ENCODE peak calls at places on chromosomes 1 and 21, in six cellular contexts. V is C1 segment of cervical spinal cord; B is tibial nerve; G is iris pigment epithelial cell; Y is glomerular endothelial cell; N is central memory CD4-positive, alpha-beta T cell. R is an unnamed sample.

GRCh38 chr21:37710555-37711293 is 205.5 kb downstream of the KCNJ6 start:
- DNase-seq in V (no peak), B (no peak), G (peak), Y (no peak), N (no peak), R (no peak)

GRCh38 chr1:212782422-212783154 is 9.0 kb downstream of the NSL1 start:
- DNase-seq in V (no peak), B (no peak), G (peak), Y (no peak), N (no peak), R (no peak)

GRCh38 chr1:150554086-150554452 is 4.9 kb downstream of the ADAMTSL4 start:
- DNase-seq in V (no peak), B (no peak), G (no peak), Y (no peak), N (no peak), R (no peak)

GRCh38 chr1:222754386-222755139 is 17.6 kb downstream of the FAM177B start:
- DNase-seq in V (no peak), B (peak), G (peak), Y (no peak), N (no peak), R (no peak)

GRCh38 chr1:209692745-209693504 is 11.7 kb upstream of the HSD11B1 start:
- DNase-seq in V (peak), B (peak), G (peak), Y (peak), N (peak), R (no peak)

GRCh38 chr1:208036177-208036808 is 125.4 kb upstream of the CD34 start:
- DNase-seq in V (no peak), B (no peak), G (peak), Y (no peak), N (no peak), R (no peak)

GRCh38 chr1:67261646-67262045 is 46.0 kb upstream of the IL12RB2 start:
- DNase-seq in V (no peak), B (no peak), G (no peak), Y (no peak), N (peak), R (no peak)

GRCh38 chr1:22509815-22510214 is 53.5 kb upstream of the EPHA8 start:
- DNase-seq in V (no peak), B (no peak), G (no peak), Y (no peak), N (no peak), R (no peak)

GRCh38 chr1:75129660-75130311 is 4.4 kb upstream of the LHX8 start:
- DNase-seq in V (no peak), B (no peak), G (no peak), Y (no peak), N (no peak), R (no peak)

GRCh38 chr1:226217273-226217672 is 6.2 kb upstream of the MIXL1 start:
- DNase-seq in V (no peak), B (no peak), G (peak), Y (no peak), N (no peak), R (no peak)

GRCh38 chr21:31283025-31283424 is 61.0 kb downstream of the TIAM1 start:
- DNase-seq in V (no peak), B (no peak), G (no peak), Y (no peak), N (peak), R (no peak)

GRCh38 chr21:36073181-36073580 is 3.4 kb downstream of the CBR1 start:
- DNase-seq in V (no peak), B (no peak), G (no peak), Y (no peak), N (no peak), R (no peak)

GRCh38 chr1:205570173-205570501 is 61.7 kb downstream of the ELK4 start:
- DNase-seq in V (no peak), B (no peak), G (no peak), Y (no peak), N (no peak), R (no peak)

GRCh38 chr1:29297476-29297875 is 61.2 kb downstream of the PTPRU start:
- DNase-seq in V (no peak), B (no peak), G (no peak), Y (no peak), N (no peak), R (no peak)

GRCh38 chr1:213914351-213914750 is 73.4 kb upstream of the PROX1 start:
- DNase-seq in V (no peak), B (no peak), G (no peak), Y (no peak), N (no peak), R (no peak)

R was measured in hypothalamus.